ENCODE peak calls at places on chromosomes 12 and 14, in four cellular contexts. One of them, this sample, is unnamed.

GRCh38 chr12:111395557-111396187 is 10.1 kb upstream of the SH2B3 start:
- DNase-seq in AG04449: no peak
- DNase-seq in MM.1S: no peak
- DNase-seq in left ventricle myocardium inferior: no peak
- DNase-seq in this sample: no peak

GRCh38 chr12:57154076-57154475 is 6.7 kb upstream of the LRP1-AS start:
- DNase-seq in left ventricle myocardium inferior: no peak
- DNase-seq in MM.1S: no peak
- DNase-seq in AG04449: no peak
- DNase-seq in this sample: no peak

GRCh38 chr12:114269153-114269552 is 136.8 kb downstream of the TBX5 start:
- DNase-seq in left ventricle myocardium inferior: no peak
- DNase-seq in AG04449: no peak
- DNase-seq in MM.1S: no peak
- DNase-seq in this sample: no peak

GRCh38 chr14:43692706-43693105 is 814.4 kb downstream of the FSCB start:
- DNase-seq in left ventricle myocardium inferior: no peak
- DNase-seq in MM.1S: peak; percentile 73
- DNase-seq in AG04449: no peak
- DNase-seq in this sample: no peak

GRCh38 chr14:60485057-60485599 is 735 bp downstream of the C14orf39 start:
- DNase-seq in AG04449: no peak
- DNase-seq in MM.1S: no peak
- DNase-seq in left ventricle myocardium inferior: no peak
- DNase-seq in this sample: no peak

GRCh38 chr12:108629824-108630476 is 3.7 kb downstream of the SELPLG start:
- DNase-seq in left ventricle myocardium inferior: no peak
- DNase-seq in MM.1S: peak; percentile 44
- DNase-seq in AG04449: peak; percentile 33
- DNase-seq in this sample: peak; percentile 40

GRCh38 chr14:53528114-53528513 is 375.0 kb upstream of the DDHD1 start:
- DNase-seq in AG04449: no peak
- DNase-seq in left ventricle myocardium inferior: no peak
- DNase-seq in MM.1S: no peak
- DNase-seq in this sample: no peak

GRCh38 chr14:21428930-21429329 is 27.0 kb downstream of the CHD8 start:
- DNase-seq in left ventricle myocardium inferior: peak; percentile 54
- DNase-seq in MM.1S: no peak
- DNase-seq in AG04449: no peak
- DNase-seq in this sample: no peak

GRCh38 chr14:68689426-68689825 is 103.4 kb downstream of the ZFP36L1 start:
- DNase-seq in AG04449: no peak
- DNase-seq in left ventricle myocardium inferior: no peak
- DNase-seq in MM.1S: no peak
- DNase-seq in this sample: no peak
- H3K4me3 ChIP-seq in AG04449: no peak overlapping the region
- H3K4me3 ChIP-seq in left ventricle myocardium inferior: no peak overlapping the region
- H3K4me3 ChIP-seq in MM.1S: no peak overlapping the region
- H3K4me3 ChIP-seq in this sample: no peak overlapping the region

DNA sequence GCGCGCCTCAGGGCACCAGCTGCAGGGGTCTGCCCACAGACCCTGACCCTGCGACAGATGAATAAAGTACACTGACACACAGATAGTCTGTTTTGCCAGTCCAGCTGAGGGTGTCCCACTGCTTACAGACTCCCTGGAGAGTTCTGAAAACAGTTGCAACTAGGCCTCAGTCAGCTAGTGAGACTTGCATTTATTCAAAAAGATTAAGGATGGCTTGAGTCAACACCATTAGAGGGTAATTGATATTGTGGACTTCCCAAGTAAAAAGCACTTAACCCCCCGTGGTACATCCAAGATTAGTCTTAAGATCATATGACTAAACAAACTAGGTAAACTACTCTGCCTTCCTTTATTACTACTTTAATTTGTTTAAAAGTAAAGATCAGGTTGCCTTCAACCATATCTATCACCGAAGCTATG is 11.1 kb upstream of the PSEN1 start:
- DNase-seq in left ventricle myocardium inferior: no peak
- DNase-seq in AG04449: no peak
- DNase-seq in MM.1S: no peak
- DNase-seq in this sample: no peak
- H3K4me3 ChIP-seq in left ventricle myocardium inferior: no peak overlapping the region
- H3K4me3 ChIP-seq in AG04449: no peak overlapping the region
- H3K4me3 ChIP-seq in MM.1S: no peak overlapping the region
- H3K4me3 ChIP-seq in this sample: no peak overlapping the region

DNA sequence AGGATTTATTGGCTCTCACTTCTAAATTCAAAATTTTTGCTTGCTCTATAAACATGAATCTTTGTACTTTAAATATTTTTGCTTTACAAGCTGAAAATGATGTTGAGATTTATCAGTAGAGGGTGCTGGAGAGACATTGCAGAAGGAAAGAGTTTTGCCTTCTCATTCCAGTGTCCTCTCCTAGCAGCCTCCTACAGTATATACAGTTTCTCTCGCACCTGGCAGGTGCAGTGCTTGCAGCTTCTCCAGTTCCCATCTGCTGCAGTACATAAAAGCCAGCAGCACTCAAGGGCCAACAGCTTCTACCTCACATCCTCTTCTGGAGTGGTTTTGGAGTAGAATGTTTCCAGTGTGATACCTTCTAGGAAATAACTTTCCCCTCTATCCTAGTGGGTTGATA is 601.8 kb upstream of the ATXN7L3B start:
- DNase-seq in left ventricle myocardium inferior: no peak
- DNase-seq in AG04449: no peak
- DNase-seq in MM.1S: peak; percentile 27
- DNase-seq in this sample: no peak
- H3K4me3 ChIP-seq in left ventricle myocardium inferior: no peak overlapping the region
- H3K4me3 ChIP-seq in AG04449: no peak overlapping the region
- H3K4me3 ChIP-seq in MM.1S: no peak overlapping the region
- H3K4me3 ChIP-seq in this sample: no peak overlapping the region

DNA sequence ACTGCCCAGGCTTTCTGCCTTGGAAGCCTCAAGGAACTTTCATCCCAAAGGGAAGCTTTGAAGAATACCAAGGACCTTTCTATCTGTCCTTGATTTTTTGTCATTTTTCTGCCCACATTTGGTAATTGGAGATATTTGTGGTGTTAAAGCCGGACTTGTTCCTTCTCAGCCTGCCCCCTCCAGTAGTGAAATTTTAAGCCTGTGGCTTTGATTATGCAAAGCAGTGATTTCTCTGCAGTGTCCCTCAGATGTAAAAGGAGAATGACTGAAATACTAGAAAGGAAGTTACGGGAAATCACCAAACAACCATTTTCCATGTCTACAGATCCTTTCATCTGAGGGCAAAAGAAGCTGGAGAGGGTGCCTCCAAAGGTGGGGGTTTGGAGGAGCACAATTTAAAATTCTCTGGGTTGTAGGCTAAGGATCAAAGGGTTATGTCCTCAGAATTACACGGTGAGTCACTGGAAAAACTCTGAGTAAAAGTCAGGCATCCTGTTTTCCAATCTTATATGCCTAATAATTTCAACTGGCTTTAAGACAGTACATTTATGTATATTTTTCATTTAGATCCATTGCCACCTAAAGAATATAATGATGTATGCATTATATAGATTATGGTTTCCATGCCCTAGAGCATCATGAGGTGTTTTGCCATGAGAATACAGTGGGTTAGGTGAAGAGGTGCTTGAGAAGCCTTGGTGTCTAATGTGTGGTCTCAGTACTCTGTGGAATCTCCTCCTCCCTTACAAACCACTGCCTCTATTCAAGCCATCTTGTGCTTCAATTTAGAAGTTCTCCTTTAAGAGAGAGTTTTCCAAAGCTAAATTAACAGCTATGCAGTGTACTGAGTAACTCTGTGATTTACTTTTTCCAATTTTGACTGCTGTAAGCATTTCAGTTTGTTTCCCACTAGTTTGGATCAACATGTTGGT is 362.1 kb downstream of the RAD51B start:
- DNase-seq in AG04449: no peak
- DNase-seq in MM.1S: no peak
- DNase-seq in left ventricle myocardium inferior: no peak
- DNase-seq in this sample: no peak
- H3K4me3 ChIP-seq in AG04449: no peak overlapping the region
- H3K4me3 ChIP-seq in MM.1S: no peak overlapping the region
- H3K4me3 ChIP-seq in left ventricle myocardium inferior: no peak overlapping the region
- H3K4me3 ChIP-seq in this sample: no peak overlapping the region

DNA sequence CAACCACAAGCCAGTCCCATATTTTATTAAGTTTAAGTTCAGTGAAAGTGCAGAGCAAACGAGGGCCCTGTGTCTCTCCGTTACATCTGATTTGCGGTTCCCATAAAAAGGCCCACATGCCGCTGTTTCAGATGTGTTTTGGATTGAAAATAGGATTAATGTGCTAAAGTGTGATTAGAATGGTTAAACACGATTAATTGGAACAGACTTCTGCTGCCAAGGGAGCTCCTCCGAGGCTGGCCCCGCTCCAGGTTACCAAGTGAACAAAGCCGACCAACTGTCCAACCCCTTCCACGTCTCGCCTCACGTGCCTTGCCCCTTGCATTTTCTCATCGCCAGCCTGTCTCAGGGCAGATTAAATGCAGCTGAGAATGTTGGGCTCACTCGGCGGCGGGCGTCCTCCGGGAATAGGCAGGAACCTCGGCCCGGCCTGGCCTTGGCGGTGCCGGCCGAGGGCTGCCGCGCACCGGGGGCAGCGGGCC is 166.5 kb upstream of the GSC start:
- DNase-seq in left ventricle myocardium inferior: peak; percentile 67
- DNase-seq in MM.1S: no peak
- DNase-seq in AG04449: no peak
- DNase-seq in this sample: no peak
- H3K4me3 ChIP-seq in left ventricle myocardium inferior: peak overlapping the region; percentile 53
- H3K4me3 ChIP-seq in MM.1S: no peak overlapping the region
- H3K4me3 ChIP-seq in AG04449: no peak overlapping the region
- H3K4me3 ChIP-seq in this sample: no peak overlapping the region

GRCh38 chr14:61705017-61705416 is 9.7 kb downstream of the HIF1A start:
- DNase-seq in left ventricle myocardium inferior: no peak
- DNase-seq in MM.1S: no peak
- DNase-seq in AG04449: no peak
- DNase-seq in this sample: no peak
- H3K4me3 ChIP-seq in left ventricle myocardium inferior: no peak overlapping the region
- H3K4me3 ChIP-seq in MM.1S: no peak overlapping the region
- H3K4me3 ChIP-seq in AG04449: no peak overlapping the region
- H3K4me3 ChIP-seq in this sample: peak overlapping the region; percentile 89

DNA sequence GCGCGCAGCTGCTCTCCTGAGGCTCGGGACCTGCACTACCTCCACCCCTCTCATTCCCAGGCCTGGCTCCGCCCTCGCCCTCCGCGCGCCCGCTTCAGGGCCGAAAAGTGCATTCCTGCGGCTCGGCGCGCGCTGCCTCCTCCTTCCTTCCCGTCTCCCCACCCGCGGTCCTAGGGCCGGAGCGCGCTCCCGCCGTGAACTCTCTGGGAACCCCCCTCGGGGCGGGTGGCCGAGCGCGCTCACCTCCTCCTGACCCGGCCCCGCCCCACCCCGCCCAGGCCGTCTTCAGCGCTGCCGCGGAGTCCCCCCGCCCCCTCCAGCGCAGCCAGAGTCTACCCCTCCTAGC is 11.2 kb downstream of the RARG start:
- DNase-seq in AG04449: peak; percentile 28
- DNase-seq in left ventricle myocardium inferior: peak; percentile 95
- DNase-seq in MM.1S: peak; percentile 95
- DNase-seq in this sample: peak; percentile 76
- H3K4me3 ChIP-seq in AG04449: peak overlapping the region; percentile 95
- H3K4me3 ChIP-seq in left ventricle myocardium inferior: peak overlapping the region; percentile 84
- H3K4me3 ChIP-seq in MM.1S: peak overlapping the region; percentile 96
- H3K4me3 ChIP-seq in this sample: peak overlapping the region; percentile 80

This sample was measured in skeletal muscle cell.